ENCODE peak calls at places on chromosome 12, in five cellular contexts. F, E, Y, D and A are unnamed samples.

GRCh38 chr12:15632708-15633107 is 156.5 kb downstream of the EPS8 start:
- DNase-seq in D (no peak), E (no peak), Y (no peak), F (no peak), A (no peak)

GRCh38 chr12:95473440-95473946 is 459 bp upstream of the METAP2 start:
- DNase-seq in E (peak; percentile 48), F (peak; percentile 37), Y (peak; percentile 36), D (peak; percentile 38), A (peak; percentile 71)

GRCh38 chr12:50614167-50614762 is 109.5 kb downstream of the DIP2B start:
- DNase-seq in D (no peak), E (no peak), Y (no peak), F (no peak), A (no peak)

GRCh38 chr12:112686373-112686772 is 105.2 kb upstream of the RPH3A start:
- DNase-seq in D (no peak), F (no peak), E (no peak), Y (no peak), A (no peak)

GRCh38 chr12:113837528-113838296 is 128.4 kb downstream of the RBM19 start:
- DNase-seq in F (no peak), E (no peak), D (no peak), Y (no peak), A (no peak)

GRCh38 chr12:107449891-107450290 is 235.7 kb upstream of the PWP1 start:
- DNase-seq in D (no peak), F (no peak), Y (no peak), E (no peak), A (no peak)

GRCh38 chr12:98719515-98720504 is 74.7 kb downstream of the APAF1 start:
- DNase-seq in E (no peak), F (no peak), Y (no peak), D (no peak), A (no peak)

GRCh38 chr12:104748790-104749189 is 209.3 kb downstream of the SLC41A2 start:
- DNase-seq in Y (no peak), F (no peak), E (peak; percentile 30), D (no peak), A (no peak)

GRCh38 chr12:66035289-66035961 is 95.1 kb downstream of the LLPH start:
- DNase-seq in F (no peak), E (no peak), D (no peak), Y (no peak), A (peak; percentile 47)

GRCh38 chr12:7970475-7971252 is 34.7 kb upstream of the SLC2A3 start:
- DNase-seq in Y (peak; percentile 72), E (peak; percentile 82), D (peak; percentile 88), F (peak; percentile 65), A (peak; percentile 72)

GRCh38 chr12:118840399-118840798 is 140.9 kb upstream of the SRRM4 start:
- DNase-seq in Y (no peak), D (no peak), E (no peak), F (no peak), A (peak; percentile 5)

GRCh38 chr12:120668797-120669054 is 18.2 kb upstream of the MLEC start:
- DNase-seq in Y (no peak), F (no peak), E (no peak), D (no peak), A (no peak)

GRCh38 chr12:6534158-6534913 is at the start of gene GAPDH:
- DNase-seq in F (peak; percentile 92), E (peak; percentile 94), Y (peak; percentile 90), D (peak; percentile 91), A (peak; percentile 95)
- TF ChIP-seq POLR2A in F (peak; percentile 97), E (peak; percentile 99), Y (no peak), D (peak; percentile 97), A (peak; percentile 92)

GRCh38 chr12:9867531-9867930 is 1.6 kb downstream of the CLEC2B start:
- DNase-seq in Y (no peak), E (no peak), F (no peak), D (no peak), A (no peak)

GRCh38 chr12:9870311-9870866 is 1.2 kb upstream of the CLEC2B start:
- DNase-seq in D (no peak), E (no peak), F (no peak), Y (no peak), A (no peak)

GRCh38 chr12:9868271-9868815 is 811 bp downstream of the CLEC2B start:
- DNase-seq in F (no peak), D (no peak), Y (no peak), E (no peak), A (no peak)

GRCh38 chr12:9868951-9869306 is 225 bp downstream of the CLEC2B start:
- DNase-seq in F (no peak), Y (no peak), D (no peak), E (no peak), A (no peak)

DNA sequence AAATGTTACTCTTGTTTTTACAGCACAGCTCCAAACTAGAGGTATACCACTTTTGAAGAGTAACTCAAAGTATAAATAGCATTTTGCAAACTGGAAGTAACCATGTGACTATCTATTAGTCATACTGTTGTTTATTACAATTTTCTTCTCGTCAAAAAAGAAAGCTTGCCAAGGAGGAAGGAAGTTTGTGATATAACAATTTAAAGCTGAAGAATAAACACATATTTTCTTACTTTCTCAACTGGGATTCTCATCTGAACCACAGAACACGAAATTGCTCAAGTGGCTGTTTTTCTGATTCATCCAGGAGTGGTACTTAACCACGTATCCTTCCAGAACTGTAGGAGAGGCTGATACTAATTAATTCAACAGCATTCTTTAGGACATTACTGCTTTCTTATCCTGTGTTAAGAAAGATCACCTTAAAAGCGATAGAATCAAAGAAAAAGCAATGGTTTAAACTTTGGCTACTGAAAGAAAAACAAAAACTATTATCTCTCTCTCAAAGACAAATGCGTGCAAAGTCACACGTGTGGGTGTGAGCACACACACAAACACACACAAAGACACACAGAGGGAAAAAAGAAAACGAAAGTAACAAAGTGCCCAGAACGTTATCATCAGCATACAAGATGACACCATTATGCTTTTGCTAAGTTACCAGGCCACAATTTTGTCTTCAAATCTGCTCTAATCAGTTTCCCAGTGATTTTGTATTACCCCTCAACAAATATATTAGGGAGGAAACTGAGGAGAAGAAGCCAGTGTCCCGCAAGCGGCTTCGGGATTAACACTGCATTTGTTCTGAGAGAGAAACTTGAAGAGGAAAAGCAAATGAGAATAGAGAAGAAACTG is at the start of gene CLEC2B:
- DNase-seq in F (no peak), Y (no peak), E (no peak), D (peak; percentile 31), A (peak; percentile 60)
- TF ChIP-seq POLR2A in F (no peak), Y (no peak), E (peak; percentile 66), D (peak; percentile 48), A (peak; percentile 37)

GRCh38 chr12:47832263-47832933 is 12.7 kb upstream of the HDAC7 start:
- DNase-seq in D (no peak), E (no peak), Y (no peak), F (no peak), A (no peak)
- TF ChIP-seq POLR2A in D (no peak), E (no peak), Y (no peak), F (no peak), A (no peak)

GRCh38 chr12:48851883-48852733 is at the start of gene DDX23:
- DNase-seq in Y (peak; percentile 94), E (peak; percentile 95), D (peak; percentile 90), F (peak; percentile 95), A (peak; percentile 97)
- TF ChIP-seq POLR2A in Y (no peak), E (peak; percentile 68), D (peak; percentile 66), F (peak; percentile 85), A (peak; percentile 84)

GRCh38 chr12:68746572-68747180 is 700 bp downstream of the SLC35E3 start:
- DNase-seq in D (peak; percentile 60), F (peak; percentile 48), E (peak; percentile 70), Y (peak; percentile 39), A (peak; percentile 67)

GRCh38 chr12:68743416-68743815 is 2.6 kb upstream of the SLC35E3 start:
- DNase-seq in Y (no peak), F (no peak), D (no peak), E (no peak), A (no peak)

GRCh38 chr12:68745376-68745903 is 536 bp upstream of the SLC35E3 start:
- DNase-seq in F (no peak), D (no peak), Y (no peak), E (no peak), A (no peak)

GRCh38 chr12:68749443-68749842 is 3.5 kb downstream of the SLC35E3 start:
- DNase-seq in E (no peak), D (no peak), Y (no peak), F (no peak), A (no peak)

GRCh38 chr12:68745904-68746571 is at the start of gene SLC35E3:
- DNase-seq in D (peak; percentile 88), Y (peak; percentile 92), F (peak; percentile 89), E (peak; percentile 96), A (peak; percentile 96)
- TF ChIP-seq POLR2A in D (peak; percentile 47), Y (no peak), F (peak; percentile 77), E (peak; percentile 89), A (peak; percentile 84)

DNA sequence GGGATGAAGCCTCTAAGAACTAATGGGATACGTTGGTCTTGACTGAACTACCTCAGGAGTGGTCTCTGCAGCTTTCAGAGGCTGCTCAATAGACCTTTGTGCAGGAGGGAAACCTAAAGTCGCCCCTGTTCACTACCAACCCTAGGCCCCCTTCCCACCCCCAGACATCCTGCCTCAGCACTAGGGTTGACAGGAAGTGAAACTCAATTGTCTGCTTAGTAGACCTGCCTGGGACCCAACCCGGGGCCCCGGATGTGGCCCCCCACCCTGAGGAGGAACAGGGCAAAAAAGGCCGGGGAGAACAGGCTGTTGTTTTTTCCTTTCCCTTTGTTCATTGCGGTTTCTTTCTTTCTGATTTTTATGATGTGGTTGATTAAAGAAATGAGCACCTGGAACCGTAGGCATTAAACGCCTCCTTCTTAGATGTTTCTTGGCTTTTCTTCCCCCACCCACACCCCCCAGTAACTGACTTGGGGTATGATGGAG is 1.6 kb upstream of the DGKA start:
- DNase-seq in D (no peak), E (peak; percentile 75), F (no peak), Y (peak; percentile 52), A (no peak)
- TF ChIP-seq POLR2A in D (no peak), E (peak; percentile 27), F (no peak), Y (no peak), A (no peak)

DNA sequence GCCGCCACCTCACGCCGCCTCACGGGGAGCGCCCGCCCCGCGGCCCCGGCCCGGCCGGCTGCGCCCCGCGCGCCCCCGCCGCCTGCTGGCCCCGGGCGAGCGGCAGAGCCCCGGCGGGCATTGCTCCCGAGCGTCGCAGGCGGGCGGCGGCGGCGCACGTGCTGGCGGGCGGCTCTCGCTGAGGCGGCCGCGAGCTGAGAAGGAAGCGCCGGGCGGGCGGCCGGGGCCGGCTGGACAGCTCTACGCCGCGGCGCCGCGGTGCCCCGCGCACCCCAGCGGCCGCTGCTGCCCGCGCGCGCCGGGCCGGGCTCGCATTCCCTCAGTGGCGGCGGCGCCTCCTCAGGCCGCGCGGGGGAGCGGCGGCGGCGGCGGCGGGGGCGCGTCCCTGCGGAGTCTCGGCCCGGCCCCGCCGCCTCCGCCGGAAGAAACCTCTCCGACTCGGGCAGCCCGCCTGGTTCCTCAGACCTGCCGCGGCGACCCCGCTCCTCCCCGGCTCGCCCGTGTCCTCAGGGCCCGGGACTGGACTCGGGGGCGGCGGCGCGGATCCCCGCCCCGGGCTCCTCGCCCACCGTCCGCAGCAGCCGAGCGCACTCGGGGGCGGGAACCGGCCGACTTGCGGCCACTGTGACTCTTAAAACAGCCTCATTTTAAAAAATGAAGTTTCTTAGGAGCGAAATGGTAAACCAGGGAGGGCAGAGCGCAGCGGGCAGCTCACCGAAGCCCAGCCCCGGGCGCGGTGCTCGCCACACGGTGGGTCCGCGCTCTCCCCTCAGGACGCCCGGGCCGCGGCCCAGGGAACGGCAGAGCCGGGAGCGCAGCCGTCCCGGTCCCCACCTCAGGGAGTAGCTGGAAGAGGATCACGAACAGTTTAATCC is at the start of gene PITPNM2:
- DNase-seq in D (peak; percentile 81), E (peak; percentile 70), F (peak; percentile 66), Y (peak; percentile 67), A (peak; percentile 71)
- TF ChIP-seq POLR2A in D (no peak), E (no peak), F (peak; percentile 28), Y (no peak), A (no peak)